ENCODE peak calls at places on chromosome 18, in seven cellular contexts. One of them, this sample, is unnamed.

GRCh38 chr18:9419956-9420631 is 55.2 kb upstream of the RALBP1 start:
- DNase-seq in fibroblast of mammary gland: peak; percentile 14
- DNase-seq in nephron progenitor cell: no peak
- DNase-seq in WTC11: no peak
- DNase-seq in tibial nerve: no peak
- DNase-seq in heart right ventricle: no peak
- DNase-seq in mammary epithelial cell: peak; percentile 35
- DNase-seq in this sample: no peak

GRCh38 chr18:3345452-3345851 is 83.5 kb downstream of the MYL12B start:
- DNase-seq in WTC11: no peak
- DNase-seq in heart right ventricle: no peak
- DNase-seq in nephron progenitor cell: no peak
- DNase-seq in fibroblast of mammary gland: peak; percentile 56
- DNase-seq in mammary epithelial cell: peak; percentile 18
- DNase-seq in tibial nerve: no peak
- DNase-seq in this sample: no peak

GRCh38 chr18:13562494-13563029 is 163.8 kb downstream of the FAM210A start:
- DNase-seq in nephron progenitor cell: no peak
- DNase-seq in fibroblast of mammary gland: no peak
- DNase-seq in mammary epithelial cell: no peak
- DNase-seq in WTC11: no peak
- DNase-seq in heart right ventricle: no peak
- DNase-seq in tibial nerve: no peak
- DNase-seq in this sample: peak; percentile 84

GRCh38 chr18:27713727-27714080 is 463.2 kb downstream of the CDH2 start:
- DNase-seq in nephron progenitor cell: no peak
- DNase-seq in mammary epithelial cell: no peak
- DNase-seq in heart right ventricle: no peak
- DNase-seq in tibial nerve: no peak
- DNase-seq in WTC11: no peak
- DNase-seq in fibroblast of mammary gland: peak; percentile 59
- DNase-seq in this sample: no peak

GRCh38 chr18:9365406-9365805 is 30.8 kb downstream of the TWSG1 start:
- DNase-seq in WTC11: no peak
- DNase-seq in mammary epithelial cell: no peak
- DNase-seq in heart right ventricle: no peak
- DNase-seq in fibroblast of mammary gland: peak; percentile 54
- DNase-seq in nephron progenitor cell: no peak
- DNase-seq in tibial nerve: no peak
- DNase-seq in this sample: no peak

GRCh38 chr18:54923339-54923956 is 35.8 kb downstream of the CCDC68 start:
- DNase-seq in WTC11: no peak
- DNase-seq in nephron progenitor cell: no peak
- DNase-seq in fibroblast of mammary gland: no peak
- DNase-seq in heart right ventricle: no peak
- DNase-seq in mammary epithelial cell: no peak
- DNase-seq in tibial nerve: no peak
- DNase-seq in this sample: no peak

GRCh38 chr18:79620586-79621165 is 58.9 kb upstream of the CTDP1 start:
- DNase-seq in nephron progenitor cell: no peak
- DNase-seq in mammary epithelial cell: no peak
- DNase-seq in tibial nerve: no peak
- DNase-seq in fibroblast of mammary gland: no peak
- DNase-seq in WTC11: no peak
- DNase-seq in heart right ventricle: no peak
- DNase-seq in this sample: no peak

GRCh38 chr18:25164837-25165791 is 186.9 kb downstream of the ZNF521 start:
- DNase-seq in nephron progenitor cell: peak; percentile 24
- DNase-seq in fibroblast of mammary gland: peak; percentile 28
- DNase-seq in WTC11: no peak
- DNase-seq in heart right ventricle: no peak
- DNase-seq in tibial nerve: no peak
- DNase-seq in mammary epithelial cell: peak; percentile 6
- DNase-seq in this sample: no peak

GRCh38 chr18:7116001-7116831 is 1.4 kb downstream of the LAMA1 start:
- DNase-seq in nephron progenitor cell: peak; percentile 30
- DNase-seq in mammary epithelial cell: peak; percentile 48
- DNase-seq in tibial nerve: no peak
- DNase-seq in fibroblast of mammary gland: peak; percentile 25
- DNase-seq in WTC11: peak; percentile 27
- DNase-seq in heart right ventricle: no peak
- DNase-seq in this sample: no peak

GRCh38 chr18:47716632-47717185 is 213.8 kb downstream of the SMAD2 start:
- DNase-seq in fibroblast of mammary gland: no peak
- DNase-seq in mammary epithelial cell: no peak
- DNase-seq in heart right ventricle: no peak
- DNase-seq in nephron progenitor cell: no peak
- DNase-seq in tibial nerve: no peak
- DNase-seq in WTC11: no peak
- DNase-seq in this sample: no peak

GRCh38 chr18:6616981-6617380 is 112.5 kb upstream of the ARHGAP28 start:
- DNase-seq in nephron progenitor cell: no peak
- DNase-seq in tibial nerve: no peak
- DNase-seq in WTC11: no peak
- DNase-seq in mammary epithelial cell: no peak
- DNase-seq in heart right ventricle: no peak
- DNase-seq in fibroblast of mammary gland: no peak
- DNase-seq in this sample: no peak

GRCh38 chr18:22330508-22330907 is 87.2 kb downstream of the CTAGE1 start:
- DNase-seq in nephron progenitor cell: no peak
- DNase-seq in heart right ventricle: no peak
- DNase-seq in fibroblast of mammary gland: no peak
- DNase-seq in mammary epithelial cell: no peak
- DNase-seq in WTC11: no peak
- DNase-seq in tibial nerve: no peak
- DNase-seq in this sample: no peak

GRCh38 chr18:8890957-8891464 is 185.7 kb downstream of the MTCL1 start:
- DNase-seq in tibial nerve: no peak
- DNase-seq in mammary epithelial cell: peak; percentile 97
- DNase-seq in fibroblast of mammary gland: peak; percentile 94
- DNase-seq in nephron progenitor cell: peak; percentile 14
- DNase-seq in heart right ventricle: no peak
- DNase-seq in WTC11: no peak
- DNase-seq in this sample: no peak

GRCh38 chr18:63758616-63759015 is 16.6 kb upstream of the SERPINB7 start:
- DNase-seq in mammary epithelial cell: no peak
- DNase-seq in heart right ventricle: no peak
- DNase-seq in WTC11: no peak
- DNase-seq in tibial nerve: no peak
- DNase-seq in fibroblast of mammary gland: no peak
- DNase-seq in nephron progenitor cell: no peak
- DNase-seq in this sample: no peak

GRCh38 chr18:61924550-61924949 is 31.7 kb upstream of the RNF152 start:
- DNase-seq in mammary epithelial cell: no peak
- DNase-seq in tibial nerve: no peak
- DNase-seq in nephron progenitor cell: no peak
- DNase-seq in WTC11: no peak
- DNase-seq in heart right ventricle: no peak
- DNase-seq in fibroblast of mammary gland: no peak
- DNase-seq in this sample: no peak

GRCh38 chr18:10557085-10557677 is 31.4 kb downstream of the NAPG start:
- DNase-seq in nephron progenitor cell: no peak
- DNase-seq in mammary epithelial cell: no peak
- DNase-seq in heart right ventricle: no peak
- DNase-seq in tibial nerve: no peak
- DNase-seq in fibroblast of mammary gland: no peak
- DNase-seq in WTC11: no peak
- DNase-seq in this sample: no peak

GRCh38 chr18:3481696-3482210 is 31.8 kb downstream of the TGIF1 start:
- DNase-seq in WTC11: peak; percentile 52
- DNase-seq in fibroblast of mammary gland: peak; percentile 39
- DNase-seq in heart right ventricle: no peak
- DNase-seq in tibial nerve: no peak
- DNase-seq in mammary epithelial cell: no peak
- DNase-seq in nephron progenitor cell: no peak
- DNase-seq in this sample: no peak

GRCh38 chr18:13145636-13146190 is 72.8 kb upstream of the LDLRAD4 start:
- DNase-seq in nephron progenitor cell: no peak
- DNase-seq in heart right ventricle: no peak
- DNase-seq in WTC11: no peak
- DNase-seq in tibial nerve: no peak
- DNase-seq in mammary epithelial cell: no peak
- DNase-seq in fibroblast of mammary gland: no peak
- DNase-seq in this sample: no peak

GRCh38 chr18:8747440-8747937 is 42.1 kb downstream of the MTCL1 start:
- DNase-seq in tibial nerve: no peak
- DNase-seq in WTC11: no peak
- DNase-seq in nephron progenitor cell: no peak
- DNase-seq in fibroblast of mammary gland: peak; percentile 68
- DNase-seq in heart right ventricle: no peak
- DNase-seq in mammary epithelial cell: no peak
- DNase-seq in this sample: no peak

GRCh38 chr18:13564579-13564978 is 161.8 kb downstream of the FAM210A start:
- DNase-seq in tibial nerve: no peak
- DNase-seq in fibroblast of mammary gland: no peak
- DNase-seq in mammary epithelial cell: no peak
- DNase-seq in WTC11: no peak
- DNase-seq in nephron progenitor cell: no peak
- DNase-seq in heart right ventricle: peak; percentile 71
- DNase-seq in this sample: no peak

GRCh38 chr18:77133920-77134496 is 1.4 kb upstream of the MBP start:
- DNase-seq in fibroblast of mammary gland: no peak
- DNase-seq in heart right ventricle: peak; percentile 43
- DNase-seq in nephron progenitor cell: no peak
- DNase-seq in WTC11: no peak
- DNase-seq in mammary epithelial cell: no peak
- DNase-seq in tibial nerve: peak; percentile 42
- DNase-seq in this sample: peak; percentile 77

GRCh38 chr18:41226186-41226585 is 728.8 kb upstream of the PIK3C3 start:
- DNase-seq in heart right ventricle: no peak
- DNase-seq in WTC11: no peak
- DNase-seq in nephron progenitor cell: no peak
- DNase-seq in fibroblast of mammary gland: no peak
- DNase-seq in tibial nerve: no peak
- DNase-seq in mammary epithelial cell: peak; percentile 70
- DNase-seq in this sample: no peak

GRCh38 chr18:46174317-46175039 is 70.3 kb downstream of the HAUS1 start:
- DNase-seq in mammary epithelial cell: peak; percentile 44
- DNase-seq in heart right ventricle: peak; percentile 30
- DNase-seq in fibroblast of mammary gland: peak; percentile 39
- DNase-seq in nephron progenitor cell: peak; percentile 62
- DNase-seq in tibial nerve: no peak
- DNase-seq in WTC11: peak; percentile 53
- DNase-seq in this sample: no peak

GRCh38 chr18:70454705-70455322 is 166.0 kb downstream of the SOCS6 start:
- DNase-seq in tibial nerve: no peak
- DNase-seq in fibroblast of mammary gland: peak; percentile 78
- DNase-seq in nephron progenitor cell: peak; percentile 30
- DNase-seq in WTC11: no peak
- DNase-seq in heart right ventricle: no peak
- DNase-seq in mammary epithelial cell: peak; percentile 40
- DNase-seq in this sample: no peak

DNA sequence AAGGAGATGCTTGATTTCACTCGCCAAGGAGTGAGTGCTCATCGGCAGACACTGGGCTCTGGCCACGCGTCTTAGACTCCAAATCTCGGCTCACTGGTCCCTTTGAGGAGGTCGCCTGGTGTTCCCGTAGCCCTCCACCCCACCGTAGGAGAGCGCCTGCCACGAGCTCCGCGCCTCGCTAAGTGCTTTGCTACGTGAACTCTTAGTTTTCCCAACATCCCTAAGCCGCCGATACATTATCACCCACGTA is 805 bp upstream of the LIPG start:
- DNase-seq in WTC11: no peak
- DNase-seq in nephron progenitor cell: no peak
- DNase-seq in fibroblast of mammary gland: peak; percentile 11
- DNase-seq in heart right ventricle: no peak
- DNase-seq in tibial nerve: no peak
- DNase-seq in mammary epithelial cell: no peak
- DNase-seq in this sample: no peak
- TF ChIP-seq CTCF in WTC11: no peak
- TF ChIP-seq CTCF in nephron progenitor cell: no peak
- TF ChIP-seq CTCF in fibroblast of mammary gland: no peak
- TF ChIP-seq CTCF in heart right ventricle: no peak
- TF ChIP-seq CTCF in tibial nerve: no peak
- TF ChIP-seq CTCF in mammary epithelial cell: no peak
- TF ChIP-seq CTCF in this sample: no peak

DNA sequence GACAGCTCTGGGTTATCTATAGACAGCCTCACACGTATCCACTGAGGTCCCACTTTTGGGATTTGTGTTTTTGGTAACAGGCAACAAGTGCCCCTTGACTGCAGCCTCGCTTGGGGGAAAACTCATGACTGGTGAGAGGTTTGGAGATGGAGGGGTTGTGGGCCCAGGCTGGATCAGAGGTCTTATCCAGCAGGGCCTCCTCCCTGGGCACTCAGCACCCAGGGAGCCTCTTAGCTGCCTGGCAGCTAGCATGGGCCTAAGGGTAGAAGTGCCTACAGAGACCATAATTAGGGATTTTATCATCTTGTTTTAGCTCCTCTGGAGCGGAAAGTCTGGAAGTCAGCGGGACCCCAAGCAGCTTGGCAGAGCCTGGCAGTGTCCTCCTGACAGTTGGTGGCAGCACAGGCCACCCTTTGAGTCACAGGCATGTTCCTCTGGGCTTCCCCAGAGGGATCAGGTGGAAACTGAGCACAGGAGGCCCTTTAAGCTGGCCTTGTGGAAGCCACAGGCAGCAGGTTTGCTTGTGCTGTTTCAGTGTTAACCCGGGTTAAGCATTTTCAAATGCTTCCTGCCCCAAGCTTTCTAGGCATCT is 143.1 kb downstream of the KCTD1 start:
- DNase-seq in nephron progenitor cell: peak; percentile 18
- DNase-seq in WTC11: peak; percentile 31
- DNase-seq in heart right ventricle: peak; percentile 41
- DNase-seq in tibial nerve: no peak
- DNase-seq in fibroblast of mammary gland: peak; percentile 42
- DNase-seq in mammary epithelial cell: peak; percentile 51
- DNase-seq in this sample: no peak
- TF ChIP-seq CTCF in nephron progenitor cell: no peak
- TF ChIP-seq CTCF in WTC11: no peak
- TF ChIP-seq CTCF in heart right ventricle: peak; percentile 57
- TF ChIP-seq CTCF in tibial nerve: peak; percentile 36
- TF ChIP-seq CTCF in fibroblast of mammary gland: peak; percentile 35
- TF ChIP-seq CTCF in mammary epithelial cell: peak; percentile 34
- TF ChIP-seq CTCF in this sample: no peak

DNA sequence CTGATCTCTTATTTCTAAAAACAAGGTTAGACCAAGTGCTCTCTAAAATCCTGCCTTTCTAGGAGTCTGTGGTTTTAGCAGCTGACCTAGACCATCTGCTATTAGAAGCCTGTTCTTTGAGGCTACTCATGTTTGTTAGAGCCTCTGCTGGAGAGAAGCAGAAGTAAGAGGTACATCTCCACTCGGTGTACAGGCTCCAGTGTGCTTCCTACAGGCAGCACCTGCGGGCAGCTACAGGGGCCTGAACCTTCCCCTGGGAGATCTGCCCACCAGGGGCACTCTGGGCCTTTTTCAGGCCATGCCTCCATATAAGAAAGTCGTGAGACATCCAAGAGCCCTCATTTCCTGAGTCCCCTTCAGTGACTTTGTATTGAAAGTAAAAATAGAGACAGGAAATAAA is 31.6 kb downstream of the ONECUT2 start:
- DNase-seq in heart right ventricle: no peak
- DNase-seq in mammary epithelial cell: no peak
- DNase-seq in fibroblast of mammary gland: no peak
- DNase-seq in nephron progenitor cell: no peak
- DNase-seq in WTC11: peak; percentile 29
- DNase-seq in tibial nerve: no peak
- DNase-seq in this sample: no peak
- TF ChIP-seq CTCF in heart right ventricle: no peak
- TF ChIP-seq CTCF in mammary epithelial cell: no peak
- TF ChIP-seq CTCF in fibroblast of mammary gland: no peak
- TF ChIP-seq CTCF in nephron progenitor cell: no peak
- TF ChIP-seq CTCF in WTC11: no peak
- TF ChIP-seq CTCF in tibial nerve: no peak
- TF ChIP-seq CTCF in this sample: no peak

GRCh38 chr18:59631583-59632181 is 65.5 kb downstream of the CCBE1 start:
- DNase-seq in WTC11: peak; percentile 51
- DNase-seq in mammary epithelial cell: peak; percentile 23
- DNase-seq in fibroblast of mammary gland: peak; percentile 60
- DNase-seq in nephron progenitor cell: peak; percentile 30
- DNase-seq in tibial nerve: no peak
- DNase-seq in heart right ventricle: no peak
- DNase-seq in this sample: no peak
- TF ChIP-seq CTCF in WTC11: peak; percentile 59
- TF ChIP-seq CTCF in mammary epithelial cell: peak; percentile 73
- TF ChIP-seq CTCF in fibroblast of mammary gland: peak; percentile 87
- TF ChIP-seq CTCF in nephron progenitor cell: peak; percentile 62
- TF ChIP-seq CTCF in tibial nerve: peak; percentile 8
- TF ChIP-seq CTCF in heart right ventricle: peak; percentile 50
- TF ChIP-seq CTCF in this sample: peak; percentile 32